ENCODE peak calls at places on chromosomes 5 and 9, in seven cellular contexts. One of them, this sample, is unnamed.

GRCh38 chr9:2354216-2354615 is 267.4 kb upstream of the VLDLR start:
- DNase-seq in stomach: no peak
- DNase-seq in epithelial cell of proximal tubule: no peak
- DNase-seq in fibroblast of mammary gland: no peak
- DNase-seq in tibial nerve: no peak
- DNase-seq in lower lobe of right lung: no peak
- DNase-seq in fibroblast of lung: no peak
- DNase-seq in this sample: no peak

GRCh38 chr5:104179057-104179456 is 616.5 kb upstream of the NUDT12 start:
- DNase-seq in stomach: peak; percentile 30
- DNase-seq in epithelial cell of proximal tubule: peak; percentile 27
- DNase-seq in fibroblast of mammary gland: peak; percentile 58
- DNase-seq in tibial nerve: peak; percentile 37
- DNase-seq in lower lobe of right lung: no peak
- DNase-seq in fibroblast of lung: peak; percentile 39
- DNase-seq in this sample: peak; percentile 14

GRCh38 chr5:15286659-15287058 is 213.3 kb upstream of the FBXL7 start:
- DNase-seq in stomach: no peak
- DNase-seq in epithelial cell of proximal tubule: no peak
- DNase-seq in fibroblast of mammary gland: no peak
- DNase-seq in tibial nerve: no peak
- DNase-seq in lower lobe of right lung: no peak
- DNase-seq in fibroblast of lung: no peak
- DNase-seq in this sample: no peak

GRCh38 chr5:13664377-13664776 is 280.1 kb downstream of the DNAH5 start:
- DNase-seq in stomach: no peak
- DNase-seq in epithelial cell of proximal tubule: no peak
- DNase-seq in fibroblast of mammary gland: peak; percentile 92
- DNase-seq in tibial nerve: no peak
- DNase-seq in lower lobe of right lung: no peak
- DNase-seq in fibroblast of lung: peak; percentile 94
- DNase-seq in this sample: peak; percentile 80

GRCh38 chr5:136006767-136007251 is 22.0 kb upstream of the TGFBI start:
- DNase-seq in stomach: no peak
- DNase-seq in epithelial cell of proximal tubule: peak; percentile 45
- DNase-seq in fibroblast of mammary gland: peak; percentile 99
- DNase-seq in tibial nerve: no peak
- DNase-seq in lower lobe of right lung: no peak
- DNase-seq in fibroblast of lung: peak; percentile 99
- DNase-seq in this sample: peak; percentile 88

GRCh38 chr9:92882276-92882675 is 4.4 kb upstream of the ZNF484 start:
- DNase-seq in stomach: no peak
- DNase-seq in epithelial cell of proximal tubule: no peak
- DNase-seq in fibroblast of mammary gland: no peak
- DNase-seq in tibial nerve: no peak
- DNase-seq in lower lobe of right lung: no peak
- DNase-seq in fibroblast of lung: no peak
- DNase-seq in this sample: no peak

GRCh38 chr5:87069974-87070608 is 197.6 kb upstream of the RASA1 start:
- DNase-seq in stomach: no peak
- DNase-seq in epithelial cell of proximal tubule: peak; percentile 27
- DNase-seq in fibroblast of mammary gland: peak; percentile 75
- DNase-seq in tibial nerve: peak; percentile 41
- DNase-seq in lower lobe of right lung: no peak
- DNase-seq in fibroblast of lung: peak; percentile 64
- DNase-seq in this sample: peak; percentile 42

GRCh38 chr5:154146409-154146808 is 44.1 kb upstream of the GALNT10 start:
- DNase-seq in stomach: no peak
- DNase-seq in epithelial cell of proximal tubule: no peak
- DNase-seq in fibroblast of mammary gland: no peak
- DNase-seq in tibial nerve: no peak
- DNase-seq in lower lobe of right lung: no peak
- DNase-seq in fibroblast of lung: no peak
- DNase-seq in this sample: no peak

GRCh38 chr5:109479260-109479860 is 69.6 kb upstream of the PJA2 start:
- DNase-seq in stomach: no peak
- DNase-seq in epithelial cell of proximal tubule: no peak
- DNase-seq in fibroblast of mammary gland: peak; percentile 43
- DNase-seq in tibial nerve: no peak
- DNase-seq in lower lobe of right lung: no peak
- DNase-seq in fibroblast of lung: peak; percentile 23
- DNase-seq in this sample: no peak

GRCh38 chr5:168674893-168675482 is 95.8 kb upstream of the PANK3 start:
- DNase-seq in stomach: no peak
- DNase-seq in epithelial cell of proximal tubule: no peak
- DNase-seq in fibroblast of mammary gland: no peak
- DNase-seq in tibial nerve: no peak
- DNase-seq in lower lobe of right lung: no peak
- DNase-seq in fibroblast of lung: no peak
- DNase-seq in this sample: no peak

GRCh38 chr9:117587263-117587662 is 116.9 kb upstream of the TLR4 start:
- DNase-seq in stomach: no peak
- DNase-seq in epithelial cell of proximal tubule: no peak
- DNase-seq in fibroblast of mammary gland: no peak
- DNase-seq in tibial nerve: no peak
- DNase-seq in lower lobe of right lung: no peak
- DNase-seq in fibroblast of lung: no peak
- DNase-seq in this sample: no peak

GRCh38 chr5:116084231-116084630 is 594 bp upstream of the COMMD10 start:
- DNase-seq in stomach: peak; percentile 31
- DNase-seq in epithelial cell of proximal tubule: no peak
- DNase-seq in fibroblast of mammary gland: peak; percentile 35
- DNase-seq in tibial nerve: no peak
- DNase-seq in lower lobe of right lung: no peak
- DNase-seq in fibroblast of lung: peak; percentile 34
- DNase-seq in this sample: no peak

GRCh38 chr9:129752915-129753724 is at the start of gene PTGES:
- DNase-seq in stomach: peak; percentile 69
- DNase-seq in epithelial cell of proximal tubule: no peak
- DNase-seq in fibroblast of mammary gland: peak; percentile 77
- DNase-seq in tibial nerve: peak; percentile 53
- DNase-seq in lower lobe of right lung: peak; percentile 75
- DNase-seq in fibroblast of lung: peak; percentile 83
- DNase-seq in this sample: peak; percentile 47

GRCh38 chr5:57176350-57176857 is 2.5 kb downstream of the GPBP1 start:
- DNase-seq in stomach: no peak
- DNase-seq in epithelial cell of proximal tubule: no peak
- DNase-seq in fibroblast of mammary gland: peak; percentile 83
- DNase-seq in tibial nerve: no peak
- DNase-seq in lower lobe of right lung: no peak
- DNase-seq in fibroblast of lung: peak; percentile 85
- DNase-seq in this sample: peak; percentile 31

GRCh38 chr5:135149956-135150723 is 116.1 kb upstream of the PITX1 start:
- DNase-seq in stomach: no peak
- DNase-seq in epithelial cell of proximal tubule: no peak
- DNase-seq in fibroblast of mammary gland: no peak
- DNase-seq in tibial nerve: no peak
- DNase-seq in lower lobe of right lung: no peak
- DNase-seq in fibroblast of lung: no peak
- DNase-seq in this sample: no peak

GRCh38 chr5:175288048-175288621 is 155.8 kb downstream of the DRD1 start:
- DNase-seq in stomach: no peak
- DNase-seq in epithelial cell of proximal tubule: no peak
- DNase-seq in fibroblast of mammary gland: peak; percentile 29
- DNase-seq in tibial nerve: no peak
- DNase-seq in lower lobe of right lung: no peak
- DNase-seq in fibroblast of lung: peak; percentile 93
- DNase-seq in this sample: peak; percentile 85

GRCh38 chr9:25602366-25603044 is 75.7 kb downstream of the TUSC1 start:
- DNase-seq in stomach: no peak
- DNase-seq in epithelial cell of proximal tubule: no peak
- DNase-seq in fibroblast of mammary gland: no peak
- DNase-seq in tibial nerve: no peak
- DNase-seq in lower lobe of right lung: no peak
- DNase-seq in fibroblast of lung: no peak
- DNase-seq in this sample: no peak

GRCh38 chr5:124742983-124743533 is 3.4 kb downstream of the ZNF608 start:
- DNase-seq in stomach: no peak
- DNase-seq in epithelial cell of proximal tubule: peak; percentile 86
- DNase-seq in fibroblast of mammary gland: peak; percentile 87
- DNase-seq in tibial nerve: no peak
- DNase-seq in lower lobe of right lung: no peak
- DNase-seq in fibroblast of lung: peak; percentile 96
- DNase-seq in this sample: no peak

GRCh38 chr9:81648891-81649290 is 40.5 kb downstream of the TLE1 start:
- DNase-seq in stomach: no peak
- DNase-seq in epithelial cell of proximal tubule: no peak
- DNase-seq in fibroblast of mammary gland: no peak
- DNase-seq in tibial nerve: no peak
- DNase-seq in lower lobe of right lung: no peak
- DNase-seq in fibroblast of lung: no peak
- DNase-seq in this sample: no peak

DNA sequence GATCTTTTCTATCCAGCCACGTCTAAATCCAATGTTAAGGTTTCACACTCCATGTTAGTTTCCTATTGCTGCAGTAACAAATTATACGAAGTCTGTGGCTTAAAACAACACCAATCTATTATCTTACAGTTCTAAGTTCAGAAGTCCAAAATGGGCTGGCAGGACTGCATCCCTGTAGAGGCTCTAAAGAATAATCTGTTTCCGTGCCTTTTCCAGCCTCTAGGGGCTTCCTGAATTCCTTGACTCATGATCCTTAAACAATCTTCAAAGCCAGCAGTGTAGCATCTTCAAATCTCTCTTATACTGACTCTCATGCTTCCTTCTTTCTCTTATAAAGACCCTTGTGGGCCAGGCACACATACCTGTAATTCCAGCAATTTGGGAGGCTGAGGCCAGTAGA is 6.8 kb downstream of the PLGRKT start:
- DNase-seq in stomach: no peak
- DNase-seq in epithelial cell of proximal tubule: no peak
- DNase-seq in fibroblast of mammary gland: no peak
- DNase-seq in tibial nerve: no peak
- DNase-seq in lower lobe of right lung: no peak
- DNase-seq in fibroblast of lung: no peak
- DNase-seq in this sample: no peak
- TF ChIP-seq CTCF in stomach: no peak
- TF ChIP-seq CTCF in epithelial cell of proximal tubule: no peak
- TF ChIP-seq CTCF in fibroblast of mammary gland: no peak
- TF ChIP-seq CTCF in tibial nerve: no peak
- TF ChIP-seq CTCF in lower lobe of right lung: no peak
- TF ChIP-seq CTCF in fibroblast of lung: no peak
- TF ChIP-seq CTCF in this sample: no peak

GRCh38 chr9:14250779-14251145 is 63.2 kb downstream of the NFIB start:
- DNase-seq in stomach: no peak
- DNase-seq in epithelial cell of proximal tubule: no peak
- DNase-seq in fibroblast of mammary gland: no peak
- DNase-seq in tibial nerve: no peak
- DNase-seq in lower lobe of right lung: no peak
- DNase-seq in fibroblast of lung: peak; percentile 59
- DNase-seq in this sample: no peak

GRCh38 chr9:14249527-14249926 is 64.4 kb downstream of the NFIB start:
- DNase-seq in stomach: no peak
- DNase-seq in epithelial cell of proximal tubule: no peak
- DNase-seq in fibroblast of mammary gland: no peak
- DNase-seq in tibial nerve: no peak
- DNase-seq in lower lobe of right lung: no peak
- DNase-seq in fibroblast of lung: no peak
- DNase-seq in this sample: no peak

GRCh38 chr9:14247577-14247976 is 66.4 kb downstream of the NFIB start:
- DNase-seq in stomach: no peak
- DNase-seq in epithelial cell of proximal tubule: no peak
- DNase-seq in fibroblast of mammary gland: no peak
- DNase-seq in tibial nerve: no peak
- DNase-seq in lower lobe of right lung: no peak
- DNase-seq in fibroblast of lung: no peak
- DNase-seq in this sample: no peak

GRCh38 chr9:14248149-14248548 is 65.8 kb downstream of the NFIB start:
- DNase-seq in stomach: no peak
- DNase-seq in epithelial cell of proximal tubule: no peak
- DNase-seq in fibroblast of mammary gland: no peak
- DNase-seq in tibial nerve: no peak
- DNase-seq in lower lobe of right lung: no peak
- DNase-seq in fibroblast of lung: no peak
- DNase-seq in this sample: no peak

GRCh38 chr9:14251146-14252071 is 62.5 kb downstream of the NFIB start:
- DNase-seq in stomach: peak; percentile 95
- DNase-seq in epithelial cell of proximal tubule: peak; percentile 88
- DNase-seq in fibroblast of mammary gland: peak; percentile 87
- DNase-seq in tibial nerve: peak; percentile 56
- DNase-seq in lower lobe of right lung: peak; percentile 82
- DNase-seq in fibroblast of lung: peak; percentile 92
- DNase-seq in this sample: no peak
- H3K4me3 ChIP-seq in stomach: no peak overlapping the region
- H3K4me3 ChIP-seq in epithelial cell of proximal tubule: peak overlapping the region; percentile 44
- H3K4me3 ChIP-seq in fibroblast of mammary gland: peak overlapping the region; percentile 17
- H3K4me3 ChIP-seq in tibial nerve: no peak overlapping the region
- H3K4me3 ChIP-seq in lower lobe of right lung: peak overlapping the region; percentile 27
- H3K4me3 ChIP-seq in fibroblast of lung: peak overlapping the region; percentile 17
- H3K4me3 ChIP-seq in this sample: no peak overlapping the region

GRCh38 chr5:38751103-38751502 is 94.7 kb upstream of the OSMR start:
- DNase-seq in stomach: no peak
- DNase-seq in epithelial cell of proximal tubule: no peak
- DNase-seq in fibroblast of mammary gland: peak; percentile 28
- DNase-seq in tibial nerve: no peak
- DNase-seq in lower lobe of right lung: no peak
- DNase-seq in fibroblast of lung: no peak
- DNase-seq in this sample: no peak
- TF ChIP-seq CTCF in stomach: no peak
- TF ChIP-seq CTCF in epithelial cell of proximal tubule: peak; percentile 19
- TF ChIP-seq CTCF in fibroblast of mammary gland: peak; percentile 18
- TF ChIP-seq CTCF in tibial nerve: no peak
- TF ChIP-seq CTCF in lower lobe of right lung: no peak
- TF ChIP-seq CTCF in fibroblast of lung: peak; percentile 31
- TF ChIP-seq CTCF in this sample: no peak

GRCh38 chr5:179304466-179304865 is 40.8 kb downstream of the ADAMTS2 start:
- DNase-seq in stomach: no peak
- DNase-seq in epithelial cell of proximal tubule: no peak
- DNase-seq in fibroblast of mammary gland: peak; percentile 98
- DNase-seq in tibial nerve: no peak
- DNase-seq in lower lobe of right lung: no peak
- DNase-seq in fibroblast of lung: peak; percentile 84
- DNase-seq in this sample: peak; percentile 90

GRCh38 chr5:179306191-179307005 is 38.9 kb downstream of the ADAMTS2 start:
- DNase-seq in stomach: no peak
- DNase-seq in epithelial cell of proximal tubule: no peak
- DNase-seq in fibroblast of mammary gland: peak; percentile 83
- DNase-seq in tibial nerve: no peak
- DNase-seq in lower lobe of right lung: no peak
- DNase-seq in fibroblast of lung: no peak
- DNase-seq in this sample: no peak

GRCh38 chr5:179303801-179304200 is 41.5 kb downstream of the ADAMTS2 start:
- DNase-seq in stomach: no peak
- DNase-seq in epithelial cell of proximal tubule: no peak
- DNase-seq in fibroblast of mammary gland: no peak
- DNase-seq in tibial nerve: no peak
- DNase-seq in lower lobe of right lung: no peak
- DNase-seq in fibroblast of lung: no peak
- DNase-seq in this sample: no peak

GRCh38 chr5:179302499-179303185 is 42.6 kb downstream of the ADAMTS2 start:
- DNase-seq in stomach: no peak
- DNase-seq in epithelial cell of proximal tubule: no peak
- DNase-seq in fibroblast of mammary gland: no peak
- DNase-seq in tibial nerve: no peak
- DNase-seq in lower lobe of right lung: no peak
- DNase-seq in fibroblast of lung: no peak
- DNase-seq in this sample: no peak

DNA sequence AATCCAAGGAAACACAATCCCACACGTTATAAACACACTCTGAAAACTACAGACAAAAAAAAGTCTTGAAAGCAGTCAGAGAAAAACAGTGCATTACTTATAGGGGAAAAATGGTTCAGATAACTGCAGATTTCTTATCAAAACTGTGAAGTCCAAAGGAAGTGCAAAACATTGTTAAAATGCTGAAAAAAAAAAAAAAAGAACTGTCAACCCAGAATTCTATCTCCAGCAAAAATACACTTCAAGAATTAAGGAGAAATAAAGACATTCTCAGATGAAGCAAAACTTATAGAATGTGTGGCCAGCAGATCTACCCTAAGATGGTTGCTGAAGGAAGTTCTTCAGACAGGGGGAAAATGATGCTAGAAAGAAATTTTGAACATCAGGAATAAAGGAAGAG is 40.4 kb downstream of the ADAMTS2 start:
- DNase-seq in stomach: no peak
- DNase-seq in epithelial cell of proximal tubule: no peak
- DNase-seq in fibroblast of mammary gland: no peak
- DNase-seq in tibial nerve: no peak
- DNase-seq in lower lobe of right lung: no peak
- DNase-seq in fibroblast of lung: no peak
- DNase-seq in this sample: no peak
- H3K4me3 ChIP-seq in stomach: no peak overlapping the region
- H3K4me3 ChIP-seq in epithelial cell of proximal tubule: no peak overlapping the region
- H3K4me3 ChIP-seq in fibroblast of mammary gland: no peak overlapping the region
- H3K4me3 ChIP-seq in tibial nerve: no peak overlapping the region
- H3K4me3 ChIP-seq in lower lobe of right lung: no peak overlapping the region
- H3K4me3 ChIP-seq in fibroblast of lung: no peak overlapping the region
- H3K4me3 ChIP-seq in this sample: no peak overlapping the region